ENCODE peak calls at places on chromosomes 7 and 10, in ten cellular contexts. S is AG04450; O is lower lobe of right lung; U is CD8-positive, alpha-beta T cell; B is K562; P is GM23338; W is heart right ventricle; F is cardiac muscle cell; I is GM23248; G is uterus. Y is an unnamed sample.

GRCh38 chr10:23522345-23522744 is 83.5 kb downstream of the OTUD1 start:
- DNase-seq in F (peak; percentile 30), W (no peak), P (no peak), U (no peak), I (peak; percentile 6), S (no peak), O (no peak), B (no peak), G (no peak), Y (no peak)

GRCh38 chr10:18565006-18565405 is 86.4 kb downstream of the NSUN6 start:
- DNase-seq in O (no peak), B (no peak), G (no peak), S (no peak), F (no peak), U (no peak), I (no peak), W (no peak), P (no peak), Y (no peak)

GRCh38 chr10:71134732-71135211 is 77.6 kb upstream of the UNC5B start:
- DNase-seq in O (no peak), I (no peak), B (no peak), W (no peak), F (no peak), S (no peak), P (peak; percentile 22), G (no peak), U (no peak), Y (no peak)

GRCh38 chr10:92593553-92594046 is 670 bp downstream of the KIF11 start:
- DNase-seq in S (no peak), O (no peak), U (no peak), F (peak; percentile 15), G (no peak), P (no peak), I (no peak), B (no peak), W (no peak), Y (no peak)

GRCh38 chr7:157568785-157569584 is 232.2 kb downstream of the DNAJB6 start:
- DNase-seq in I (peak; percentile 22), S (no peak), F (peak; percentile 52), W (peak; percentile 54), B (no peak), U (peak; percentile 70), P (peak; percentile 56), G (peak; percentile 20), O (peak; percentile 64), Y (no peak)

GRCh38 chr10:114482480-114482879 is 78.2 kb upstream of the AFAP1L2 start:
- DNase-seq in S (no peak), B (no peak), U (no peak), O (no peak), F (no peak), W (no peak), I (no peak), P (no peak), G (no peak), Y (no peak)

GRCh38 chr7:42193457-42194111 is 43.4 kb downstream of the GLI3 start:
- DNase-seq in I (no peak), W (no peak), O (no peak), S (no peak), P (no peak), F (peak; percentile 43), B (no peak), U (no peak), G (no peak), Y (no peak)

GRCh38 chr10:83881647-83882046 is 257.7 kb upstream of the GHITM start:
- DNase-seq in F (no peak), S (no peak), G (no peak), I (no peak), W (no peak), U (no peak), O (no peak), B (no peak), P (no peak), Y (no peak)

GRCh38 chr10:109881481-109881880 is 41.8 kb downstream of the XPNPEP1 start:
- DNase-seq in P (no peak), W (no peak), O (no peak), F (no peak), I (no peak), S (no peak), G (no peak), U (no peak), B (no peak), Y (no peak)

GRCh38 chr10:58943234-58943633 is 233.2 kb upstream of the PHYHIPL start:
- DNase-seq in U (no peak), I (peak; percentile 63), O (no peak), S (no peak), W (no peak), B (no peak), F (no peak), P (no peak), G (no peak), Y (no peak)

GRCh38 chr10:15461353-15462108 is 90.4 kb upstream of the FAM171A1 start:
- DNase-seq in F (peak; percentile 59), U (no peak), I (peak; percentile 94), O (no peak), P (no peak), W (peak; percentile 18), S (no peak), B (peak; percentile 85), G (peak; percentile 33), Y (no peak)

GRCh38 chr10:118595598-118596425 is at the start of gene PRLHR:
- DNase-seq in I (peak; percentile 59), O (no peak), F (peak; percentile 57), G (peak; percentile 51), U (no peak), P (peak; percentile 91), W (no peak), B (peak; percentile 18), S (no peak), Y (peak; percentile 60)

GRCh38 chr10:63703113-63703670 is 182.0 kb downstream of the REEP3 start:
- DNase-seq in U (no peak), B (peak; percentile 48), G (no peak), F (peak; percentile 41), I (no peak), P (peak; percentile 15), O (no peak), S (no peak), W (no peak), Y (no peak)

GRCh38 chr10:97869091-97870042 is 19.7 kb downstream of the GOLGA7B start:
- DNase-seq in O (peak; percentile 90), F (peak; percentile 88), I (peak; percentile 94), G (peak; percentile 36), B (peak; percentile 81), U (peak; percentile 91), W (peak; percentile 75), S (peak; percentile 26), P (peak; percentile 88), Y (no peak)

GRCh38 chr10:85646312-85646711 is 720.3 kb downstream of the GRID1 start:
- DNase-seq in S (no peak), W (no peak), P (no peak), F (no peak), U (no peak), G (no peak), O (no peak), I (no peak), B (no peak), Y (no peak)

GRCh38 chr10:127085957-127086356 is 110.4 kb downstream of the INSYN2A start:
- DNase-seq in S (no peak), B (no peak), G (no peak), O (no peak), W (no peak), I (no peak), P (no peak), F (no peak), U (no peak), Y (no peak)
- H3K4me3 ChIP-seq in S (no peak overlapping the region), B (no peak overlapping the region), G (no peak overlapping the region), O (no peak overlapping the region), W (no peak overlapping the region), I (no peak overlapping the region), P (no peak overlapping the region), F (no peak overlapping the region), U (no peak overlapping the region), Y (no peak overlapping the region)

GRCh38 chr10:26439436-26440090 is 1.4 kb downstream of the APBB1IP start:
- DNase-seq in W (no peak), S (no peak), U (no peak), G (no peak), P (no peak), F (no peak), O (no peak), B (no peak), I (peak; percentile 57), Y (no peak)
- H3K27ac ChIP-seq in W (peak overlapping the region; percentile 73), S (no peak overlapping the region), U (peak overlapping the region; percentile 90), G (no peak overlapping the region), P (no peak overlapping the region), F (no peak overlapping the region), O (peak overlapping the region; percentile 91), B (no peak overlapping the region), I (peak overlapping the region; percentile 87), Y (no peak overlapping the region)

GRCh38 chr7:1364068-1364905 is 95.0 kb downstream of the MICALL2 start:
- DNase-seq in U (no peak), O (no peak), S (no peak), I (no peak), P (no peak), W (no peak), F (no peak), G (no peak), B (no peak), Y (no peak)

GRCh38 chr7:1366801-1367405 is 92.4 kb downstream of the MICALL2 start:
- DNase-seq in G (no peak), F (no peak), W (no peak), B (no peak), O (no peak), S (no peak), U (no peak), I (no peak), P (no peak), Y (no peak)

GRCh38 chr7:1367501-1367900 is 91.8 kb downstream of the MICALL2 start:
- DNase-seq in W (no peak), O (no peak), G (no peak), P (no peak), B (no peak), S (no peak), U (no peak), I (no peak), F (no peak), Y (no peak)

GRCh38 chr7:1365846-1366245 is 93.4 kb downstream of the MICALL2 start:
- DNase-seq in U (no peak), I (no peak), S (no peak), B (no peak), P (no peak), O (no peak), W (no peak), F (no peak), G (no peak), Y (no peak)

GRCh38 chr7:1364906-1365570 is 94.2 kb downstream of the MICALL2 start:
- DNase-seq in I (no peak), U (no peak), W (no peak), G (no peak), O (no peak), B (no peak), S (no peak), F (no peak), P (no peak), Y (no peak)
- H3K27me3 ChIP-seq in I (peaks cover 39% of the 10 kb centered on the region), U (peaks cover 9% of the 10 kb centered on the region), W (peaks cover 16% of the 10 kb centered on the region), G (peaks cover 4% of the 10 kb centered on the region), O (peaks cover 41% of the 10 kb centered on the region), B (peaks cover 77% of the 10 kb centered on the region), S (peaks cover 51% of the 10 kb centered on the region), F (peaks cover 21% of the 10 kb centered on the region), P (peaks cover 7% of the 10 kb centered on the region), Y (no peaks in the 10 kb centered on the region)

DNA sequence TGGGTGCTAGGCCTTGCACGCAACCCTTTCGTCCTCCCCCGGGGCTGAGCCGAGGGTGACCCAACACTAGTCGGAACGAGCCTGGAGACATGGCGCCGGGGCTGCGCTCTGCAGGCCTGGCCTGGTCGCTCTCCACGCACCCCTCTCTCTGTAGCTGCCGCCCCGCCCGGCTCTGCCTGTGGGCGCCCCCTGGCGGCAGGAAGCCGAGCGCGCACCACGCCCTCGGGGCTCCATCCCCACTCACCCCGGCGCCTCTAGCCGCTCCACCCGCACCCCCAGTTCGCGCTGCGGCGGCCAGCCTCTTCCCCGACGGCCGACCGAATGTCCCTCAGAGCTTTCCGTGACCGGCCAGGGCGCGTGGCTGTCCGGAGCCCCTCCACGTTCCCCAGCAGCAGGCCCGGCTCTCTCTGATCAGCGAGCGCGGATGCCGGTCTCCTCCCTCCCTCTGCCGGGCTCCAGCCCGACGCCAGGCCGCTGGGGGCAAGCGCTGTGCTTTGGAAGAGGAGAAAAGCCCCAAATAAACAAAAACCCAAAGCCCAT is 29.1 kb upstream of the KCNK18 start:
- DNase-seq in G (no peak), F (peak; percentile 60), I (peak; percentile 78), P (peak; percentile 84), U (peak; percentile 77), W (peak; percentile 66), S (no peak), B (peak; percentile 48), O (peak; percentile 78), Y (no peak)
- H3K4me3 ChIP-seq in G (no peak overlapping the region), F (peak overlapping the region; percentile 13), I (peak overlapping the region; percentile 22), P (peak overlapping the region; percentile 63), U (no peak overlapping the region), W (no peak overlapping the region), S (no peak overlapping the region), B (no peak overlapping the region), O (peak overlapping the region; percentile 22), Y (peak overlapping the region; percentile 50)

Y was measured in iPS DF 6.9.